ENCODE peak calls at places on chromosomes 11 and 22, in ten cellular contexts. R, J, S, G, A, X, T, Q, U and V are unnamed samples. For H3K4me1 and H3K9me3, the result is how much of the 10 kb centered on the place peaks cover.

GRCh38 chr11:1967641-1968225 is 20.6 kb downstream of the MRPL23 start:
- DNase-seq in R (peak), J (no peak), S (no peak), G (no peak), A (no peak), X (no peak), T (no peak), Q (no peak), U (no peak), V (peak)

GRCh38 chr22:41596776-41597634 is 7.4 kb upstream of the PMM1 start:
- DNase-seq in R (peak), J (peak), S (peak), G (peak), A (peak), X (peak), T (peak), Q (peak), U (peak), V (peak)

GRCh38 chr11:63666874-63667273 is 4.3 kb downstream of the ATL3 start:
- DNase-seq in R (no peak), J (no peak), S (no peak), G (no peak), A (no peak), X (no peak), T (no peak), Q (peak), U (peak), V (no peak)

GRCh38 chr11:60003729-60004128 is 13.3 kb upstream of the OOSP4B start:
- DNase-seq in R (no peak), J (no peak), S (no peak), G (no peak), A (no peak), X (no peak), T (no peak), Q (no peak), U (no peak), V (no peak)

GRCh38 chr11:113550179-113550578 is 75.0 kb upstream of the DRD2 start:
- DNase-seq in R (no peak), J (no peak), S (no peak), G (no peak), A (no peak), X (no peak), T (no peak), Q (no peak), U (no peak), V (no peak)

GRCh38 chr11:117583063-117583801 is 213.8 kb downstream of the DSCAML1 start:
- DNase-seq in R (no peak), J (no peak), S (no peak), G (no peak), A (peak), X (peak), T (no peak), Q (no peak), U (no peak), V (no peak)

GRCh38 chr11:119410501-119410900 is 12.5 kb downstream of the THY1 start:
- DNase-seq in R (no peak), J (no peak), S (no peak), G (no peak), A (no peak), X (no peak), T (no peak), Q (no peak), U (no peak), V (no peak)

GRCh38 chr11:97964332-97965004 is 1056.3 kb upstream of the CNTN5 start:
- DNase-seq in R (no peak), J (no peak), S (no peak), G (no peak), A (no peak), X (no peak), T (no peak), Q (no peak), U (no peak), V (no peak)

GRCh38 chr11:97140885-97141494 is 751.2 kb downstream of the JRKL start:
- DNase-seq in R (no peak), J (no peak), S (no peak), G (peak), A (peak), X (no peak), T (no peak), Q (no peak), U (peak), V (no peak)

GRCh38 chr11:102622258-102622657 is 2.9 kb downstream of the MMP20 start:
- DNase-seq in R (no peak), J (no peak), S (no peak), G (no peak), A (no peak), X (no peak), T (no peak), Q (no peak), U (no peak), V (no peak)

GRCh38 chr22:43420991-43421665 is 9.3 kb downstream of the MPPED1 start:
- DNase-seq in R (no peak), J (no peak), S (no peak), G (no peak), A (no peak), X (no peak), T (no peak), Q (no peak), U (no peak), V (no peak)

GRCh38 chr22:31350410-31350863 is 4.3 kb upstream of the PATZ1 start:
- DNase-seq in R (no peak), J (no peak), S (no peak), G (no peak), A (peak), X (no peak), T (no peak), Q (no peak), U (peak), V (no peak)

GRCh38 chr22:32695451-32695891 is 106.0 kb upstream of the TIMP3 start:
- DNase-seq in R (no peak), J (no peak), S (no peak), G (peak), A (no peak), X (no peak), T (no peak), Q (peak), U (peak), V (no peak)

DNA sequence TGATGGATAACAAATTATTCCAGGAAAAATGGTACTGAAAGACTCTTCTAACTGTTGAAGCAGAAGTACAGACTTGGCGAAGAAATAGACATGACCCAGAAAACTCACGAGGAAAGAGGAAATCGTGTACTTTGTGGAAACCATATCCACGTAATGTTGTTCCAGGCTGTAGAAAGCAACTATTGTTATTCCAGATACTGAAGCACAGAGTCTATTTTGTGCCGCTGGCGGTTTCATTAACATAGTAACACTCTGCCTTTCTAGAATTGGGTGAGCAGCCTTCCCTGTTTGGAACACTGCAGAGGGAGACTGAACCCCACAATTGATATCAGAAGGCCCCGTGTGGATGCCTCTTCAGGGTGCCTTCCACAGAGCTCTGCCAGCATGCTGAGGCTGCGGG is 310.7 kb downstream of the TBC1D22A start:
- DNase-seq in R (no peak), J (no peak), S (no peak), G (no peak), A (no peak), X (no peak), T (no peak), Q (no peak), U (no peak), V (no peak)
- H3K4me1 ChIP-seq in R (under half), J (under half), S (under half), G (under half), A (under half), X (under half), T (under half), Q (under half), U (under half), V (under half)

DNA sequence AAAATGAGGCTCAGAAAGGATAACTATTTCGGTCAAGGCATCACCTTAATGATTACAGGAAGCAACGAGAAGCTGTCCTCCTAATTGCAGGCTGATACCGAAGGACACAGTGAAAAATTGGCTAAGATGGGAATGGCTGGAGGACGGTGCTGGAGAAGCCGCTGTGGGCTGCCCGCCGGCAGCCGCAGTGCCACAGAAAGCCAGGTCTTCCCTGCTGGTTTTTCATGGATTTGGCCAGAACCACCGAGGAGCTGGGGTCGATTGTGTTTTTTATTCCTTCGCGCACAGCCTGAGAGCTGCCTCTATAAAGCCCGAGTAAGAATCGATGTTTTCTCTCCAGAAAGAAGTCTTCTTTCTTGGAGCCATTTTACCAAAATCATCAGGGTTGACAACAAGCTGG is 1484.2 kb downstream of the BRD1 start:
- DNase-seq in R (no peak), J (no peak), S (no peak), G (no peak), A (no peak), X (no peak), T (no peak), Q (no peak), U (no peak), V (no peak)
- H3K9me3 ChIP-seq in R (under half), J (under half), S (under half), G (under half), A (under half), X (under half), T (under half), Q (half or more), U (under half), V (under half)

GRCh38 chr11:61482513-61482912 is 26.0 kb upstream of the LRRC10B start:
- DNase-seq in R (no peak), J (no peak), S (no peak), G (peak), A (peak), X (no peak), T (no peak), Q (no peak), U (no peak), V (no peak)
- TF ChIP-seq CTCF in R (peak), J (peak), S (peak), G (peak), A (peak), X (peak), T (peak), Q (peak), U (peak), V (peak)

DNA sequence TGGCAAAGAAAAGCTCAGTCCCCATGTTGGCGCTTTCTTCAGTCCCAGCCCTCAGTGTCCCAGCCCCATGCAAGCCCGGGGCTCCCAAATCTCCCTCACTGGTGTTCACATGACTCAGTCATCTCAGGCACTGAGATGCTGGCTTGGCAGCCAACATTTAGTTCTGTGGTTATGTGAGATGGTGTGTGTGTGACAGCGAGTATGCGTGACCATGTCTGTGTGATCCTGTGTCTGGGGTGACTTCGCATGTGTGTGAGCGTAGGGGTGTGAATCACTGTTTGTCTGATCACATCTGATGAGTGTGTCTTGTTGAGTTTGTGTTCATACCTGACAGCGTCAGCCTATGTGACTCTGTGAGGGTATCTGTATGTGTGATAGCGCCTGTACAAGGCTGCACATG is 16.2 kb downstream of the CREB3L1 start:
- DNase-seq in R (no peak), J (no peak), S (no peak), G (peak), A (no peak), X (no peak), T (no peak), Q (peak), U (peak), V (no peak)
- H3K4me1 ChIP-seq in R (under half), J (under half), S (under half), G (under half), A (under half), X (half or more), T (half or more), Q (half or more), U (half or more), V (half or more)

DNA sequence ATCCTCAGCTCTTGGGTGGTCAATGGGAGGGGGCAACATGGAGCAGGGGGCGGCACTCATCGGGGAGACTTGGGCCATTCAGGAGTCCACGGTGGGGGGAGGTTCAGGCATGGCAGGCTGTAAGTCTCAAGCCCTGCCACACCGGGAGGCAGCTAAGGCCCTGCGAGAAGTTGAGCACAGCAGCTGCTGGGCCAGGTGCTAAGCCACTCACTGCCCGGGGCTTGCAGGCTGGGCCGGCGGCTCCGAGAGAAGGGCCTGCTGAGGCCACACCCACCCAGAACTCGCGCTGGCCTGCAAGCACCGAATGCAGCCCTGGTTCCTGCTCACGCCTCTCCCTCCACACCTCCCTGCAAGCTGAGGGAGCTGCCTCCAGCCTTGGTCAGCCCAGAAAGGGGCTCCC is 131.4 kb downstream of the OR4C45 start:
- DNase-seq in R (no peak), J (no peak), S (no peak), G (no peak), A (no peak), X (no peak), T (no peak), Q (no peak), U (no peak), V (no peak)
- H3K9me3 ChIP-seq in R (under half), J (under half), S (under half), G (under half), A (under half), X (under half), T (under half), Q (under half), U (under half), V (under half)

GRCh38 chr22:45103756-45104155 is 60.0 kb upstream of the NUP50 start:
- DNase-seq in R (no peak), J (no peak), S (no peak), G (no peak), A (peak), X (no peak), T (no peak), Q (no peak), U (no peak), V (no peak)
- TF ChIP-seq CTCF in R (no peak), J (no peak), S (no peak), G (no peak), A (peak), X (no peak), T (no peak), Q (peak), U (no peak), V (no peak)